ENCODE peak calls at places on chromosomes 6 and 20, in six cellular contexts. O is cardiac muscle cell, V is transverse colon, N is tibial artery, C is kidney, T is endodermal cell. Q is an unnamed sample.

GRCh38 chr6:3438190-3439167 is 18.4 kb downstream of the SLC22A23 start:
- DNase-seq in N (no peak), O (peak), V (peak), T (peak), C (no peak), Q (peak)

GRCh38 chr6:165562421-165563090 is 100.5 kb downstream of the PDE10A start:
- DNase-seq in O (peak), T (no peak), V (no peak), C (no peak), N (no peak), Q (no peak)

GRCh38 chr6:126064994-126065401 is 78.7 kb downstream of the TRMT11 start:
- DNase-seq in N (no peak), O (peak), V (no peak), T (no peak), C (no peak), Q (no peak)

GRCh38 chr6:49025273-49026240 is 437.5 kb downstream of the MMUT start:
- DNase-seq in C (no peak), V (no peak), O (no peak), T (no peak), N (no peak), Q (no peak)

GRCh38 chr6:163398104-163398503 is 16.4 kb upstream of the QKI start:
- DNase-seq in T (no peak), N (no peak), O (no peak), C (no peak), V (no peak), Q (no peak)

GRCh38 chr6:97215157-97215769 is 67.8 kb downstream of the MMS22L start:
- DNase-seq in N (no peak), T (peak), O (peak), V (peak), C (no peak), Q (peak)

GRCh38 chr6:132527791-132528190 is 10.3 kb upstream of the TAAR9 start:
- DNase-seq in N (no peak), V (no peak), O (no peak), C (no peak), T (no peak), Q (no peak)

GRCh38 chr6:22470454-22471368 is 98.7 kb upstream of the HDGFL1 start:
- DNase-seq in V (peak), C (no peak), N (peak), T (peak), O (peak), Q (no peak)

GRCh38 chr6:7786206-7786605 is 60.3 kb downstream of the BMP6 start:
- DNase-seq in V (no peak), C (no peak), N (no peak), T (no peak), O (no peak), Q (no peak)

GRCh38 chr6:111423055-111423633 is 59.9 kb downstream of the REV3L start:
- DNase-seq in C (no peak), V (no peak), T (no peak), O (no peak), N (no peak), Q (no peak)

GRCh38 chr6:3026811-3027626 is 27.3 kb downstream of the NQO2 start:
- DNase-seq in C (no peak), N (peak), T (no peak), O (peak), V (peak), Q (no peak)

GRCh38 chr6:14002176-14002947 is 77.6 kb downstream of the RNF182 start:
- DNase-seq in T (peak), N (no peak), V (no peak), O (no peak), C (peak), Q (no peak)

GRCh38 chr6:132734694-132735236 is 20.9 kb upstream of the VNN1 start:
- DNase-seq in C (no peak), N (no peak), T (no peak), V (no peak), O (peak), Q (no peak)

GRCh38 chr6:143656026-143656425 is 21.7 kb upstream of the PHACTR2 start:
- DNase-seq in T (no peak), C (no peak), N (no peak), O (no peak), V (no peak), Q (no peak)

GRCh38 chr20:23118766-23119165 is 32.6 kb upstream of the CD93 start:
- DNase-seq in T (no peak), O (no peak), V (no peak), N (no peak), C (no peak), Q (no peak)

GRCh38 chr6:126180585-126180984 is 159.3 kb upstream of the CENPW start:
- DNase-seq in V (no peak), N (no peak), O (peak), T (no peak), C (no peak), Q (no peak)

GRCh38 chr20:20743511-20744169 is 31.2 kb upstream of the RALGAPA2 start:
- DNase-seq in C (peak), T (peak), V (peak), O (peak), N (peak), Q (peak)

GRCh38 chr6:18122128-18123093 is at the start of gene NHLRC1:
- DNase-seq in T (peak), V (peak), O (peak), N (peak), C (peak), Q (peak)

GRCh38 chr20:62322428-62323073 is 19.8 kb downstream of the ADRM1 start:
- DNase-seq in N (no peak), O (no peak), C (no peak), V (no peak), T (no peak), Q (no peak)

GRCh38 chr20:52809003-52809402 is 163.2 kb upstream of the TSHZ2 start:
- DNase-seq in C (no peak), O (no peak), V (no peak), N (no peak), T (no peak), Q (no peak)

GRCh38 chr6:22145294-22145693 is 151.5 kb downstream of the PRL start:
- DNase-seq in T (peak), O (no peak), V (no peak), N (no peak), C (no peak), Q (no peak)

GRCh38 chr6:13217206-13217905 is 111.0 kb downstream of the TBC1D7 start:
- DNase-seq in T (no peak), V (no peak), O (peak), C (no peak), N (no peak), Q (no peak)

GRCh38 chr6:32369678-32370077 is 2.0 kb downstream of the TSBP1 start:
- DNase-seq in N (no peak), V (no peak), C (no peak), T (no peak), O (peak), Q (no peak)

GRCh38 chr6:88952065-88952704 is 11.2 kb downstream of the RNGTT start:
- DNase-seq in O (peak), N (no peak), C (no peak), T (no peak), V (no peak), Q (no peak)

GRCh38 chr6:52162940-52163908 is 23.0 kb upstream of the IL17A start:
- DNase-seq in N (no peak), T (no peak), C (no peak), V (no peak), O (peak), Q (no peak)

GRCh38 chr6:79538481-79538971 is 1.3 kb upstream of the LCA5 start:
- DNase-seq in O (peak), N (no peak), C (no peak), T (no peak), V (no peak), Q (no peak)

GRCh38 chr20:51400051-51400926 is 142.2 kb downstream of the NFATC2 start:
- DNase-seq in O (no peak), C (no peak), N (no peak), V (peak), T (no peak), Q (no peak)

GRCh38 chr6:37678078-37678846 is 19.4 kb downstream of the MDGA1 start:
- DNase-seq in T (no peak), N (no peak), V (no peak), O (no peak), C (no peak), Q (no peak)

GRCh38 chr6:33117826-33118277 is 42.1 kb downstream of the HLA-DPB1 start:
- DNase-seq in T (peak), O (no peak), C (no peak), N (no peak), V (no peak), Q (no peak)

GRCh38 chr20:63967330-63968135 is 2.2 kb downstream of the ZNF512B start:
- DNase-seq in T (no peak), O (no peak), N (peak), C (no peak), V (peak), Q (no peak)

GRCh38 chr6:34696189-34696738 is 303 bp downstream of the ILRUN start:
- DNase-seq in T (no peak), C (peak), N (no peak), O (peak), V (peak), Q (no peak)

GRCh38 chr20:62694868-62695267 is 13.8 kb upstream of the NTSR1 start:
- DNase-seq in T (no peak), N (no peak), C (no peak), V (no peak), O (no peak), Q (no peak)

DNA sequence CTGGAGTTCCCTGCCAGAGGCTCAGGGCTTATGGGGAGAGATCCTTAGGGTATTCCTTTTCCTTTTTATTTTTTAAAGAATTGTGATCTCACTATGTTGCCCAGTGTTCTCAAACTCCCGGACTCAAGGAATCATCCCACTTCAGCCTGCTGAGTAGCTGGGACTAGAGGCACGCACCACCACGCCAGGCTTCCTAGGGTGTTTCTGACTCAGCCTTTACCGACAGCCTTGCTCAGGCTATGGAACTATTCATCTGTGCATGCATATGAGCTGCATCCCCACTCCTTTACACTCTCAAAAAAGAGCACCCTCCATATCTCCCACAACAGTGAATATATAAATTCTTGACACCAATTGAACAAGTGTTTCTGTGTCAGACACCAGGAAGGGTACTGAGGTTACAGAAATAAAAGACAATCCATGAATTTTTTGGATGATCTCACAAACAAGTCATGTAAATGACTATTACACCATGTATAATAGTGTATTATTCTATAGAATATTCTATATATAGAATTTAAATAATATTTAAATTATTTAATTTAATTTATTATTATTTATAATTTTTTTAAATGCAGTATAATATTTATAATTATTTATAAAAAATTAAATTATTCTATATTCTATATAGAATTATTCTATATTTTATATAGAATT is 40.5 kb upstream of the UBR2 start:
- DNase-seq in T (no peak), V (no peak), N (no peak), O (no peak), C (no peak), Q (no peak)
- H3K27ac ChIP-seq in T (no peak), V (no peak), N (no peak), O (no peak), C (no peak), Q (no peak)

DNA sequence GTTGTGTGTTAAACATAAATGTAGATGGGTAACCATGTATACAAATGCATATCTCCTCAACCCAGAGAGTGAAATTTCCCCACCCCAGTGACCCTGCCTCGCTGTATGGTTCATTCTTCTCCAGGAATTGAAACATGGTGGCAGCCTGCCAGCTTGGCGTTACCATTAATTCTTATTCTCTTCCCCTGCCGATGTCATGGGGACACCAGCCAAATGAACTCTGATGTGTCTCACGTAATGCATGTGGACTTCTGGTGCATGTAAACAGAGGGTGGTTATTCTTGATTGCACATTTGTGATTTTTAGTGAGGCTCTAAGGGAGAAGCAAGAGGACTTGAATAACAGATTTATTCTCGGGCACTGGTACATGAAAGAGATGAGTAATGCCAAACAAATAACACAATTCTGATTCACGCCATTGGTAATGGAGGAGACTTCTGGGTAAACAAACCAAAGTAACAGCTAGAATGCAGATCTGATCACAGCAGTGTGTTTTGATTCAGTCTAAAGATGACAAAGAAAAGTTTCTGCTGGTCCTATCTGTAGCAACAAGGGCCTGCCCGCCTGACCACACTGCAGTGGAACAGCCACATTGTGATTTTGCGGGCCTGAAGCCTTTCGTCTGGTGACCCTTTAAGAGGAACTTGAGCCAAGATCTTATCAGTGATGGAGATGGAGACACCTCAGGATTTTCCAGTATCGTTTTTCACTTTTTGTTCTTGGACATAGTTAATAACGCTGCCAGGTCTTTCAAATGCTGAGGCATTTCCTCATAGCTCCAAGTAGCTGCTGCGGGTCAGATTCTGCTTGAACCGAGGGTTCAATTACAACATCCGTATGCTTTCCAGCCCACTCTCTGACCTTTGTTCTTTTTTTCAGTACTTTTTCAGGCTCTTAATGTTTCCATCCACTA is 171.8 kb upstream of the AKAP12 start:
- DNase-seq in V (peak), O (peak), N (peak), T (no peak), C (peak), Q (no peak)
- H3K27ac ChIP-seq in V (peak), O (peak), N (peak), T (no peak), C (peak), Q (peak)

GRCh38 chr20:57408131-57408530 is 16.9 kb downstream of the RBM38 start:
- DNase-seq in O (no peak), N (no peak), C (no peak), T (no peak), V (no peak), Q (no peak)
- H3K27ac ChIP-seq in O (peak), N (peak), C (no peak), T (peak), V (peak), Q (no peak)

DNA sequence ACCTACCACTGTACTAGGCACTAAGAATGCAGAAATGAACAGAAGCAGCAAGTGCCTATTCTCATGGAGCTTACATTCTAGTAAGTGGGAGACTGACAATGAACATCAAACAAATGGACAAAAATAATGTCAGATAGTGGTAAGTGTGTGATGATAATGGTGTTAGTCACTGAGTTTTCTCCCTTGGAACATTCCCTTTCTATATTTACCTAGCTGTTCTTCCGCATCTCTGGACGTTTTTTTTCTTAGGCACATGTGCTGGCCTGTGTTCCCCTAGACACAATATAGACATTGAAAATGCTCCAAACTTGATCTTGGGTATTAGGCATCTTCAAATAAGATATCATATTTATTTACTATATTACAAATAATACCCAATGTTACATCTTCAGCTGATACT is 218.1 kb upstream of the GJE1 start:
- DNase-seq in C (no peak), T (no peak), N (no peak), O (no peak), V (no peak), Q (no peak)
- H3K27ac ChIP-seq in C (no peak), T (no peak), N (no peak), O (no peak), V (no peak), Q (no peak)

GRCh38 chr20:29119141-29119540 is 2138.3 kb upstream of the DEFB115 start:
- DNase-seq in T (no peak), C (no peak), V (no peak), O (no peak), N (no peak), Q (no peak)

GRCh38 chr20:29123861-29124260 is 2133.6 kb upstream of the DEFB115 start:
- DNase-seq in C (no peak), T (no peak), O (no peak), V (no peak), N (no peak), Q (no peak)
- H3K27ac ChIP-seq in C (no peak), T (no peak), O (no peak), V (no peak), N (no peak), Q (no peak)

GRCh38 chr6:36443951-36444428 is 1.2 kb downstream of the KCTD20 start:
- DNase-seq in N (no peak), T (peak), V (no peak), C (no peak), O (no peak), Q (no peak)
- H3K27ac ChIP-seq in N (peak), T (no peak), V (peak), C (peak), O (peak), Q (peak)

GRCh38 chr6:1701668-1702353 is 92.1 kb downstream of the FOXC1 start:
- DNase-seq in C (no peak), N (peak), T (no peak), O (peak), V (no peak), Q (no peak)
- H3K27ac ChIP-seq in C (no peak), N (peak), T (no peak), O (no peak), V (no peak), Q (no peak)